ENCODE peak calls at places on chromosomes 7 and 10, in four cellular contexts. One of them, this sample, is unnamed.
A peak's percentile ranks its signal among the peaks of the same experiment; 100 is the strongest.

GRCh38 chr7:28135296-28135695 is 45.3 kb downstream of the JAZF1 start:
- DNase-seq in AG04449: no peak
- DNase-seq in RPMI7951: no peak
- DNase-seq in AG08395: no peak
- DNase-seq in this sample: no peak

GRCh38 chr7:28382146-28382545 is 30.2 kb upstream of the CREB5 start:
- DNase-seq in RPMI7951: no peak
- DNase-seq in AG08395: no peak
- DNase-seq in AG04449: no peak
- DNase-seq in this sample: no peak

GRCh38 chr7:54778166-54778565 is 19.2 kb upstream of the SEC61G start:
- DNase-seq in AG04449: no peak
- DNase-seq in RPMI7951: peak; percentile 29
- DNase-seq in AG08395: no peak
- DNase-seq in this sample: no peak

GRCh38 chr7:105587899-105588690 is 6.8 kb upstream of the EFCAB10 start:
- DNase-seq in RPMI7951: no peak
- DNase-seq in AG08395: no peak
- DNase-seq in AG04449: no peak
- DNase-seq in this sample: no peak

GRCh38 chr7:120053390-120053961 is 219.5 kb upstream of the KCND2 start:
- DNase-seq in RPMI7951: peak; percentile 89
- DNase-seq in AG04449: no peak
- DNase-seq in AG08395: no peak
- DNase-seq in this sample: peak; percentile 47

GRCh38 chr7:114629762-114630161 is 215.1 kb downstream of the FOXP2 start:
- DNase-seq in AG04449: no peak
- DNase-seq in RPMI7951: no peak
- DNase-seq in AG08395: no peak
- DNase-seq in this sample: no peak

GRCh38 chr7:22811746-22812280 is 10.8 kb downstream of the TOMM7 start:
- DNase-seq in RPMI7951: no peak
- DNase-seq in AG04449: no peak
- DNase-seq in AG08395: no peak
- DNase-seq in this sample: no peak

GRCh38 chr10:4144802-4145201 is 359.8 kb upstream of the KLF6 start:
- DNase-seq in AG04449: no peak
- DNase-seq in RPMI7951: peak; percentile 60
- DNase-seq in AG08395: peak; percentile 30
- DNase-seq in this sample: no peak

GRCh38 chr10:23535381-23535780 is 96.5 kb downstream of the OTUD1 start:
- DNase-seq in AG04449: no peak
- DNase-seq in RPMI7951: no peak
- DNase-seq in AG08395: no peak
- DNase-seq in this sample: no peak

GRCh38 chr7:88546808-88547207 is 212.7 kb upstream of the ZNF804B start:
- DNase-seq in RPMI7951: peak; percentile 9
- DNase-seq in AG04449: no peak
- DNase-seq in AG08395: peak; percentile 3
- DNase-seq in this sample: no peak

GRCh38 chr7:47228386-47229014 is 353.4 kb downstream of the TNS3 start:
- DNase-seq in AG04449: no peak
- DNase-seq in RPMI7951: no peak
- DNase-seq in AG08395: no peak
- DNase-seq in this sample: no peak

GRCh38 chr7:101094791-101095375 is 9.6 kb downstream of the TRIM56 start:
- DNase-seq in RPMI7951: peak; percentile 67
- DNase-seq in AG04449: no peak
- DNase-seq in AG08395: peak; percentile 61
- DNase-seq in this sample: peak; percentile 29

GRCh38 chr7:34320926-34321609 is 336.9 kb upstream of the NPSR1 start:
- DNase-seq in RPMI7951: peak; percentile 96
- DNase-seq in AG04449: no peak
- DNase-seq in AG08395: peak; percentile 86
- DNase-seq in this sample: peak; percentile 27

GRCh38 chr10:87657370-87657769 is 2.3 kb upstream of the PAPSS2 start:
- DNase-seq in AG04449: no peak
- DNase-seq in AG08395: no peak
- DNase-seq in RPMI7951: peak; percentile 54
- DNase-seq in this sample: no peak

GRCh38 chr10:71357792-71358265 is 38.8 kb downstream of the SLC29A3 start:
- DNase-seq in RPMI7951: peak; percentile 2
- DNase-seq in AG08395: peak; percentile 42
- DNase-seq in AG04449: no peak
- DNase-seq in this sample: no peak

GRCh38 chr10:100065084-100065660 is 16.5 kb downstream of the CPN1 start:
- DNase-seq in RPMI7951: peak; percentile 14
- DNase-seq in AG08395: no peak
- DNase-seq in AG04449: no peak
- DNase-seq in this sample: no peak

GRCh38 chr10:74058071-74058470 is 60.2 kb downstream of the VCL start:
- DNase-seq in AG04449: no peak
- DNase-seq in AG08395: no peak
- DNase-seq in RPMI7951: no peak
- DNase-seq in this sample: no peak

This sample was measured in AG04450.